ENCODE peak calls at places on chromosomes 11 and 22, in nine cellular contexts. G, V, U, F, J, I, Z, E and O are unnamed samples.

GRCh38 chr11:62980133-62980760 is 4.5 kb downstream of the SLC22A6 start:
- DNase-seq in G (no peak), V (no peak), U (peak), F (no peak), J (peak), I (no peak), Z (peak), E (no peak), O (no peak)

GRCh38 chr11:9285850-9286587 is 20.9 kb upstream of the DENND5A start:
- DNase-seq in G (no peak), V (no peak), U (no peak), F (no peak), J (no peak), I (no peak), Z (no peak), E (no peak), O (no peak)

GRCh38 chr11:11985954-11986949 is 22.2 kb downstream of the DKK3 start:
- DNase-seq in G (no peak), V (no peak), U (no peak), F (no peak), J (no peak), I (no peak), Z (no peak), E (no peak), O (no peak)

GRCh38 chr11:65954771-65955170 is 6.8 kb upstream of the SART1 start:
- DNase-seq in G (no peak), V (no peak), U (no peak), F (no peak), J (no peak), I (no peak), Z (no peak), E (no peak), O (no peak)

GRCh38 chr11:86737752-86738151 is 62.6 kb upstream of the PRSS23 start:
- DNase-seq in G (no peak), V (no peak), U (peak), F (no peak), J (peak), I (peak), Z (peak), E (no peak), O (no peak)

GRCh38 chr22:37636186-37636948 is 3.1 kb upstream of the SH3BP1 start:
- DNase-seq in G (no peak), V (no peak), U (no peak), F (no peak), J (peak), I (no peak), Z (peak), E (no peak), O (no peak)

GRCh38 chr11:68581439-68581838 is 102.9 kb upstream of the GAL start:
- DNase-seq in G (no peak), V (no peak), U (no peak), F (no peak), J (no peak), I (no peak), Z (no peak), E (peak), O (no peak)

GRCh38 chr11:86523738-86524602 is 148.4 kb downstream of the ME3 start:
- DNase-seq in G (peak), V (no peak), U (peak), F (peak), J (peak), I (peak), Z (peak), E (no peak), O (peak)

GRCh38 chr11:14315130-14315529 is 43.9 kb downstream of the RRAS2 start:
- DNase-seq in G (no peak), V (no peak), U (no peak), F (no peak), J (no peak), I (no peak), Z (no peak), E (no peak), O (no peak)

GRCh38 chr22:21857501-21857914 is 9.9 kb downstream of the MAPK1 start:
- DNase-seq in G (no peak), V (no peak), U (no peak), F (no peak), J (peak), I (no peak), Z (no peak), E (no peak), O (no peak)

GRCh38 chr11:104968856-104969776 is 742 bp upstream of the CASP4 start:
- DNase-seq in G (no peak), V (no peak), U (peak), F (peak), J (peak), I (peak), Z (peak), E (peak), O (no peak)

GRCh38 chr11:60982184-60982583 is 10.7 kb downstream of the CD6 start:
- DNase-seq in G (no peak), V (no peak), U (no peak), F (no peak), J (no peak), I (no peak), Z (no peak), E (no peak), O (no peak)

GRCh38 chr11:116715383-116715782 is 57.4 kb downstream of the BUD13 start:
- DNase-seq in G (no peak), V (no peak), U (no peak), F (no peak), J (no peak), I (no peak), Z (no peak), E (no peak), O (no peak)